ENCODE peak calls at places on chromosome 17, in four cellular contexts. I, J, X and B are unnamed samples.

GRCh38 chr17:31373150-31374082 is 18.1 kb upstream of the RAB11FIP4 start:
- DNase-seq in J (peak; percentile 26), X (peak; percentile 31), I (no peak), B (no peak)

GRCh38 chr17:21173543-21173942 is 40.4 kb downstream of the TMEM11 start:
- DNase-seq in X (no peak), J (no peak), I (no peak), B (no peak)

GRCh38 chr17:79864617-79865250 is 25.5 kb upstream of the CBX4 start:
- DNase-seq in X (no peak), J (no peak), I (no peak), B (no peak)

GRCh38 chr17:76272541-76273434 is 7.6 kb downstream of the UBALD2 start:
- DNase-seq in I (no peak), J (no peak), X (no peak), B (peak; percentile 36)

GRCh38 chr17:78795241-78795640 is 13.2 kb upstream of the CYTH1 start:
- DNase-seq in X (no peak), J (no peak), I (no peak), B (no peak)

GRCh38 chr17:74729368-74729767 is 7.7 kb upstream of the RAB37 start:
- DNase-seq in J (no peak), X (no peak), I (no peak), B (no peak)

GRCh38 chr17:74379495-74380085 is 12.3 kb downstream of the GPR142 start:
- DNase-seq in I (peak; percentile 75), X (peak; percentile 40), J (peak; percentile 90), B (peak; percentile 94)

GRCh38 chr17:15091825-15092224 is 173.3 kb downstream of the PMP22 start:
- DNase-seq in J (no peak), I (no peak), X (no peak), B (no peak)

GRCh38 chr17:10297691-10298090 is 75.1 kb downstream of the MYH13 start:
- DNase-seq in X (no peak), I (no peak), J (no peak), B (no peak)

GRCh38 chr17:77510133-77510796 is 369.5 kb downstream of the SEC14L1 start:
- DNase-seq in I (no peak), J (no peak), X (no peak), B (no peak)

GRCh38 chr17:61583242-61583641 is 7.8 kb downstream of the NACA2 start:
- DNase-seq in I (no peak), X (no peak), J (peak; percentile 23), B (no peak)

GRCh38 chr17:67829331-67829730 is 4.0 kb downstream of the BPTF start:
- DNase-seq in I (no peak), J (no peak), X (peak; percentile 49), B (no peak)

DNA sequence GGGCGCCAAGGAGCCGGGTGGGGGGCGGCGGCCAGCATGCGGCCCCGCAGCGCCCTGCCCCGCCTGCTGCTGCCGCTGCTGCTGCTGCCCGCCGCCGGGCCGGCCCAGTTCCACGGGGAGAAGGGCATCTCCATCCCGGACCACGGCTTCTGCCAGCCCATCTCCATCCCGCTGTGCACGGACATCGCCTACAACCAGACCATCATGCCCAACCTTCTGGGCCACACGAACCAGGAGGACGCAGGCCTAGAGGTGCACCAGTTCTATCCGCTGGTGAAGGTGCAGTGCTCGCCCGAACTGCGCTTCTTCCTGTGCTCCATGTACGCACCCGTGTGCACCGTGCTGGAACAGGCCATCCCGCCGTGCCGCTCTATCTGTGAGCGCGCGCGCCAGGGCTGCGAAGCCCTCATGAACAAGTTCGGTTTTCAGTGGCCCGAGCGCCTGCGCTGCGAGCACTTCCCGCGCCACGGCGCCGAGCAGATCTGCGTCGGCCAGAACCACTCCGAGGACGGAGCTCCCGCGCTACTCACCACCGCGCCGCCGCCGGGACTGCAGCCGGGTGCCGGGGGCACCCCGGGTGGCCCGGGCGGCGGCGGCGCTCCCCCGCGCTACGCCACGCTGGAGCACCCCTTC is 485 bp downstream of the FZD2 start:
- DNase-seq in I (no peak), X (no peak), J (no peak), B (no peak)
- TF ChIP-seq TAF1 in I (peak; percentile 3), X (no peak), J (no peak), B (no peak)

GRCh38 chr17:82317394-82318168 is at the start of gene CD7:
- DNase-seq in J (no peak), X (no peak), I (no peak), B (no peak)
- TF ChIP-seq POLR2AphosphoS5 in J (no peak), X (no peak), I (no peak), B (no peak)

GRCh38 chr17:43019418-43019817 is 2.8 kb downstream of the VAT1 start:
- DNase-seq in I (no peak), X (no peak), J (peak; percentile 37), B (no peak)
- TF ChIP-seq TAF1 in I (no peak), X (no peak), J (peak; percentile 24), B (no peak)

GRCh38 chr17:27319536-27320221 is 25.8 kb downstream of the WSB1 start:
- DNase-seq in J (no peak), I (no peak), X (no peak), B (no peak)

GRCh38 chr17:27318228-27318627 is 24.3 kb downstream of the WSB1 start:
- DNase-seq in X (no peak), I (no peak), J (no peak), B (no peak)

GRCh38 chr17:27315796-27316465 is 22.0 kb downstream of the WSB1 start:
- DNase-seq in J (no peak), X (no peak), I (no peak), B (no peak)

GRCh38 chr17:27318633-27319032 is 24.7 kb downstream of the WSB1 start:
- DNase-seq in I (no peak), J (no peak), X (no peak), B (no peak)

GRCh38 chr17:27315322-27315721 is 21.4 kb downstream of the WSB1 start:
- DNase-seq in J (no peak), I (no peak), X (no peak), B (no peak)
- TF ChIP-seq POLR2AphosphoS5 in J (no peak), I (no peak), X (no peak), B (no peak)

GRCh38 chr17:17252149-17252810 is 15.3 kb upstream of the FLCN start:
- DNase-seq in J (no peak), X (no peak), I (no peak), B (no peak)
- TF ChIP-seq TAF1 in J (no peak), X (no peak), I (no peak), B (no peak)

GRCh38 chr17:58330544-58330996 is 2.0 kb upstream of the TSPOAP1 start:
- DNase-seq in I (no peak), J (no peak), X (no peak), B (peak; percentile 20)

GRCh38 chr17:58329808-58330543 is 1.4 kb upstream of the TSPOAP1 start:
- DNase-seq in X (peak; percentile 85), J (no peak), I (no peak), B (peak; percentile 15)

GRCh38 chr17:58328195-58329034 is at the start of gene TSPOAP1:
- DNase-seq in I (no peak), J (peak; percentile 78), X (peak; percentile 95), B (peak; percentile 68)

GRCh38 chr17:58327363-58328194 is 1.0 kb downstream of the TSPOAP1 start:
- DNase-seq in J (no peak), X (no peak), I (no peak), B (peak; percentile 52)

DNA sequence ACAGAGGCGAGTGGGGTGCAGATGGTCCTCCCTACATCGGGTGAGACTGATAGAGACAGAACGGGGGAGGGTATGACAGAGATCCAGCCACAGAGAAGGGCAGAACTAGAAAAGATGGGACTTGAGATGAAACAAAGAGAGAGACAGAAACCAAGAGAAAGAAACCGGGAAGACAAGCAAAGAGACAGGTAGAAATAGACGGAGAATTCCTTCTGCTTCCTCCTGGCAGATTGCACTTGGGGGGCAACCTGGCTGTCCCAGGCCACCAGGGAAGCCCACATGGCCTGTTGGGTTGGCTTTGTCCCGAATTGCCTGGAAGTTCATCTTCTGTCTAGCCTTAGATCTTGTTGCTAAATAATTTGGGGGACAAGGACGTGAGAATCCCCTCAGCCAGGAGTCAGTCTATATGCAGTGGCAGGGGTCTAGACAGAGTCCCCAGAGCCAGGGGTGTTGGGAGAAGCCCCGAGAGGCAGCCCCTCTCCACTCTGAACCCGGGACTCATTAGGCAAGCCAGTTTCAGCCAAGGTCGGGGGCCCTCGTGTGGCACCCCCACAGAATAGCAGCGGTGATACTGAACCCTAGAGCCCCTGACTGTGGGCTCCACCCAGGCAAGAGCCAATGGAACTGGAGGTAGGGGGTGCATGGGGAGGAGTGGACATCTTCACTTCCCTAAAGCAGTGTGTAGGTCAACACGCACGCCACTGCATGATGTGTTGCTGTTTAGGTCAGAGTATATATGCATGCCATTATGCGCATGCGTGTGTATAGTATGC is 626 bp upstream of the TSPOAP1 start:
- DNase-seq in X (peak; percentile 97), J (peak; percentile 61), I (no peak), B (peak; percentile 58)
- TF ChIP-seq POLR2AphosphoS5 in X (peak; percentile 98), J (peak; percentile 85), I (no peak), B (peak; percentile 99)

GRCh38 chr17:1834378-1835149 is 4.8 kb downstream of the RPA1 start:
- DNase-seq in J (no peak), I (no peak), X (peak; percentile 96), B (peak; percentile 31)
- TF ChIP-seq TAF1 in J (no peak), I (no peak), X (no peak), B (no peak)

GRCh38 chr17:57817299-57817698 is 32.5 kb downstream of the MRPS23 start:
- DNase-seq in X (no peak), J (no peak), I (no peak), B (no peak)

GRCh38 chr17:57819273-57819672 is 30.6 kb downstream of the MRPS23 start:
- DNase-seq in I (no peak), X (no peak), J (no peak), B (no peak)

GRCh38 chr17:57823469-57824401 is 26.1 kb downstream of the MRPS23 start:
- DNase-seq in I (no peak), J (no peak), X (no peak), B (no peak)

GRCh38 chr17:57819867-57820266 is 30.0 kb downstream of the MRPS23 start:
- DNase-seq in X (no peak), J (no peak), I (no peak), B (no peak)

DNA sequence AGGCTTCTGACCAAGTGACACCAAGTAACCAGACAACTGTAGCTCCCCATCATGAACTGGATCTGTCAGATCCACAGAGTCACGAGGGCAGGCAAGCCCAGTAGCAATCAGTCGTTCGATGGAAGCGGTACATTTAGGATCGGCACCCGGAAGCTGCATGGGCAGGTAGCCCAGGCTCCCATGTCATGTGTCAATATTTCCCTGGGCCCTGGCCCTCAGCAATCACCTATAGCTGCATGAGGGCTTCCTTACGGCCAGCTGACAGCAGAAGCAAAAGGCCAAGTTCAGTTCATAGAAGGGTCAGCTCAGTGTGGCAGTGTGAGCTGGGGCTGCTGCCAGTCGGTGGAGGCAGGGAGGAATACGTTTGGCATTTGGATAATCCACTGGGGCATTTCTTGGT is 31.8 kb downstream of the MRPS23 start:
- DNase-seq in I (no peak), X (no peak), J (no peak), B (no peak)
- TF ChIP-seq POLR2AphosphoS5 in I (no peak), X (no peak), J (no peak), B (no peak)

GRCh38 chr17:2253768-2254406 is 49.7 kb downstream of the SMG6 start:
- DNase-seq in J (no peak), X (peak; percentile 90), I (no peak), B (peak; percentile 54)
- TF ChIP-seq TAF1 in J (no peak), X (no peak), I (no peak), B (no peak)